ENCODE peak calls at places on chromosomes 6 and 20, in five cellular contexts. N, S, G, U and O are unnamed samples.

GRCh38 chr6:139759086-139759485 is 384.6 kb upstream of the CITED2 start:
- DNase-seq in G (no peak), U (no peak), N (no peak), S (no peak), O (no peak)

GRCh38 chr20:7696311-7696710 is 243.9 kb downstream of the HAO1 start:
- DNase-seq in G (peak), N (peak), S (no peak), U (no peak), O (no peak)

GRCh38 chr6:40355532-40355931 is 231.6 kb downstream of the LRFN2 start:
- DNase-seq in S (no peak), G (no peak), N (no peak), U (no peak), O (no peak)

GRCh38 chr20:50215101-50215500 is 24.5 kb downstream of the CEBPB start:
- DNase-seq in N (no peak), S (no peak), G (no peak), U (no peak), O (no peak)

GRCh38 chr6:149915970-149916865 is 6.7 kb downstream of the RAET1G start:
- DNase-seq in S (no peak), G (no peak), N (no peak), U (no peak), O (no peak)

GRCh38 chr6:45816674-45817297 is 198.9 kb downstream of the CLIC5 start:
- DNase-seq in S (no peak), N (no peak), U (no peak), G (no peak), O (no peak)

GRCh38 chr20:13778827-13779226 is 5.9 kb downstream of the ESF1 start:
- DNase-seq in G (no peak), U (no peak), S (no peak), N (no peak), O (no peak)

GRCh38 chr6:157762636-157763035 is 60.4 kb upstream of the SNX9 start:
- DNase-seq in G (no peak), S (no peak), N (no peak), U (no peak), O (no peak)

GRCh38 chr20:11676618-11677289 is 240.9 kb upstream of the BTBD3 start:
- DNase-seq in U (peak), N (peak), S (no peak), G (peak), O (peak)

GRCh38 chr20:17734374-17734773 is 34.6 kb downstream of the BANF2 start:
- DNase-seq in U (no peak), N (no peak), S (no peak), G (no peak), O (no peak)

GRCh38 chr6:130885392-130886192 is 58.4 kb downstream of the SMLR1 start:
- DNase-seq in U (peak), G (peak), N (peak), S (peak), O (peak)

GRCh38 chr6:46378882-46379405 is 112.3 kb downstream of the RCAN2 start:
- DNase-seq in G (no peak), N (no peak), S (no peak), U (no peak), O (no peak)

GRCh38 chr6:20554326-20554725 is 20.1 kb downstream of the CDKAL1 start:
- DNase-seq in U (no peak), G (no peak), N (no peak), S (no peak), O (no peak)

GRCh38 chr6:17096657-17097056 is 5.2 kb upstream of the STMND1 start:
- DNase-seq in N (no peak), G (no peak), S (no peak), U (no peak), O (no peak)

GRCh38 chr6:159727717-159728440 is 573 bp downstream of the WTAP start:
- DNase-seq in N (no peak), U (peak), S (no peak), G (peak), O (no peak)

GRCh38 chr6:122445274-122445673 is 26.3 kb downstream of the SERINC1 start:
- DNase-seq in S (no peak), G (no peak), N (no peak), U (no peak), O (no peak)

GRCh38 chr20:1427457-1428054 is 34.7 kb upstream of the FKBP1A start:
- DNase-seq in S (no peak), U (no peak), G (no peak), N (no peak), O (no peak)

GRCh38 chr6:118712955-118713354 is 61.6 kb upstream of the CEP85L start:
- DNase-seq in N (no peak), S (no peak), G (peak), U (no peak), O (no peak)

GRCh38 chr6:43825187-43826115 is 55.4 kb downstream of the VEGFA start:
- DNase-seq in U (peak), N (no peak), S (no peak), G (no peak), O (no peak)

GRCh38 chr6:2103644-2104523 is 141.5 kb downstream of the GMDS start:
- DNase-seq in S (no peak), U (no peak), G (peak), N (peak), O (no peak)

GRCh38 chr20:44540834-44541233 is 19.0 kb upstream of the SERINC3 start:
- DNase-seq in U (no peak), N (peak), G (peak), S (no peak), O (no peak)

GRCh38 chr20:52654552-52654951 is 317.6 kb upstream of the TSHZ2 start:
- DNase-seq in S (no peak), G (no peak), N (no peak), U (no peak), O (no peak)

GRCh38 chr6:5729813-5730212 is 276.9 kb downstream of the NRN1 start:
- DNase-seq in S (no peak), U (no peak), G (no peak), N (no peak), O (no peak)

GRCh38 chr20:51095755-51096509 is 73.0 kb upstream of the KCNG1 start:
- DNase-seq in G (no peak), U (no peak), N (no peak), S (no peak), O (peak)

GRCh38 chr6:153083869-153084268 is 47.2 kb downstream of the RGS17 start:
- DNase-seq in G (peak), U (no peak), N (no peak), S (no peak), O (no peak)

GRCh38 chr6:139686308-139686707 is 311.9 kb upstream of the CITED2 start:
- DNase-seq in S (peak), U (no peak), G (no peak), N (no peak), O (no peak)

GRCh38 chr20:36833275-36834020 is 42.5 kb upstream of the TLDC2 start:
- DNase-seq in G (no peak), N (no peak), U (no peak), S (peak), O (no peak)

GRCh38 chr20:58706975-58707681 is 14.5 kb downstream of the NPEPL1 start:
- DNase-seq in N (no peak), G (no peak), S (no peak), U (no peak), O (no peak)

GRCh38 chr6:38603966-38604365 is 35.8 kb downstream of the BTBD9 start:
- DNase-seq in N (no peak), U (no peak), G (no peak), S (no peak), O (no peak)

GRCh38 chr20:25178563-25179438 is 16.7 kb upstream of the ENTPD6 start:
- DNase-seq in S (peak), G (peak), N (peak), U (peak), O (no peak)

GRCh38 chr6:112086744-112087135 is 542 bp downstream of the TUBE1 start:
- DNase-seq in N (peak), U (no peak), S (no peak), G (peak), O (no peak)

GRCh38 chr20:37111926-37112455 is 16.2 kb upstream of the RBL1 start:
- DNase-seq in S (no peak), G (no peak), U (no peak), N (no peak), O (no peak)

DNA sequence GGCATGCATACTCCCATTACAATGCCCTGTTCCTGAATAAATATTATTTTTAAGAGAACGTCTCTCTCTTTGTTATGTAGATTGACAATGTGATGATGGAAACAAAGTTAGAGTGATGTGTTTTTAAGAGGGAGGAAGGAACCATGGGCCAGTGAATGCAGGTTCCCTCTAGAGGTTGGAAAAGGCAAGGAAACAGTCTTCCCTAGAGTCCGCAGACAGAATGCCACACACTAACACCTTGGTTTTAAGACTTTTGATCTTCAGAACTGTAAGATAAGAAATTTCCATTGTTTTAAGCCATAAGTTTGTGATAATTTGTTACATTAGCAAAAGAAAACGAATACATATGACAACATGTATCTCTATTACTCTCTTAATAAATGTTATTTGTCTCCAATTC is 4.7 kb upstream of the CENPW start:
- DNase-seq in G (no peak), U (no peak), S (no peak), N (no peak), O (no peak)
- TF ChIP-seq CTCF in G (no peak), U (no peak), S (no peak), N (no peak), O (peak)

GRCh38 chr6:33297956-33298772 is 578 bp downstream of the RGL2 start:
- DNase-seq in U (peak), G (peak), N (peak), S (peak), O (no peak)
- TF ChIP-seq CTCF in U (peak), G (no peak), N (no peak), S (no peak), O (no peak)

GRCh38 chr6:42184475-42184874 is 10.3 kb downstream of the GUCA1B start:
- DNase-seq in G (no peak), S (no peak), N (no peak), U (no peak), O (no peak)
- TF ChIP-seq CTCF in G (no peak), S (no peak), N (no peak), U (no peak), O (no peak)

GRCh38 chr20:62405108-62405980 is 1.7 kb downstream of the CABLES2 start:
- DNase-seq in U (peak), N (peak), S (peak), G (peak), O (peak)
- TF ChIP-seq CTCF in U (peak), N (peak), S (peak), G (peak), O (peak)

DNA sequence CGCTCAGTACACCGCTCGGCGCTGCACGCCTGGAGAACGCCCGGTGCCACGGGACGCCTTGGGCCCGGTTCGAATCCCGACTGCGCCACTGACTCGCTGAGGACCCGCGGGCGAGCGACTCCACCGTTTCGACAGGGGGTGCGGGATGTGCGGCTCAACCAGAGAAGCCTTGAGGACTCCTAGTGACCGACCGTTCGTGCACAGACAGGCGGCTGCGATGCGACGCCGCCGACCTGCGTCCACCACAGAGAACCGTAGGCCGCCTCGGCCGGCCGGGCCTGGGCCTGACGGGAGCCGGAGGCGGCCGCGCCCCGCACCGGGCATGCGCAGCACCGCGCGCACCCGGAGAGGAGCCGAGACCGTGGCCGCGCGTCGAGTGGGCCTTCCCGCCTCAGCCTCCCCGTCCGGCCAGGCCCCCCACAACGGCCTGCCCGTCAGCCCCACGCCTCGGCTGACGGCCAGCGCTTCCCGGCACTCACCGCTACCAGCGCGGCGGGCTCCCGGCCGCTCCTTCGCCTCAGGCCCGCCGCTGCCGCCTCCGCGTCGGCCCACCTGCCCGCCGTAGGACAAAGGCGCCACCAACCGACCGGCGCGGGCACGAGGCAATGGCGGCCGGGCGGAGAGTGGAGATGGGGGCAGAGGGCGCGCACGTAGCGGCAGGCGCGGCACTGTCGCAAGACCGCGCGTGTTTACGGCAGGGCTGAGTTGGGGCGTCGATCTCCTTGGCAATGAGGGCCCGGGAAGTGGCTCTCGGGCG is at the start of gene NCOA5:
- DNase-seq in N (peak), U (peak), S (peak), G (peak), O (peak)
- TF ChIP-seq CTCF in N (peak), U (peak), S (peak), G (peak), O (no peak)

GRCh38 chr6:105107207-105107606 is 72.6 kb downstream of the POPDC3 start:
- DNase-seq in U (no peak), S (no peak), G (no peak), N (no peak), O (no peak)
- TF ChIP-seq CTCF in U (no peak), S (no peak), G (no peak), N (no peak), O (no peak)

GRCh38 chr6:33000053-33000452 is 9.3 kb downstream of the HLA-DOA start:
- DNase-seq in G (peak), S (no peak), N (no peak), U (peak), O (no peak)
- TF ChIP-seq CTCF in G (peak), S (no peak), N (no peak), U (no peak), O (peak)

DNA sequence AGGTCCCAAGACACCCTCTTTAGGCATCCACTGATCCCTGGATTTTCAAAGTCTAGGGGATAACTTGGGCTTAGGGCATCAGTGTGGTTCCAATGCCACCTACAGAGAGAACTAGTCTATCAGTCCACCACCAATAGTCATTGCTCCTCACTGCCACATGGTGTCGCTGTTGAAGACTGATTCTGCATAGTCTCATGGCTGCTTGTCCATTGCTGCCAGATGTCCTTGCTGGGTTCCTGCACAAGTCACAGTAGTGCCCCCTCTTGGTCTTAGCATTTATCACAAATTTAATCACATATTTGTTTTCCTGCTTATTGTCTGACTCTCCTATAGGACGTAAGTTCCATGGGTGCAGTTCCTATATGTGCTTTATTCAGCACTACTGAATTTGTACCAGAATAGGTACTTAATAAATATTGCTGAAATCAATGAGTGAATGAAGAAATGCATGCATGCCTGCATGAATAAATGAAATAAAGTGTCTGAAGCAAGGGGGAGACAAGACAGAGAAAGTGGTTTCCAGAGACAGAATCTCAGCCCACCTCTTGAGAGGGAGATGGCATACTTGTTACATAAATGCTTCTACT is 45.9 kb upstream of the RALY start:
- DNase-seq in N (peak), S (no peak), U (peak), G (peak), O (peak)
- TF ChIP-seq CTCF in N (no peak), S (peak), U (peak), G (peak), O (peak)

GRCh38 chr6:126531273-126531672 is 191.4 kb downstream of the CENPW start:
- DNase-seq in G (peak), U (no peak), N (no peak), S (no peak), O (no peak)

GRCh38 chr6:126530777-126531176 is 190.9 kb downstream of the CENPW start:
- DNase-seq in S (no peak), G (no peak), U (no peak), N (no peak), O (no peak)

GRCh38 chr6:126527016-126527606 is 187.2 kb downstream of the CENPW start:
- DNase-seq in S (no peak), N (no peak), U (no peak), G (no peak), O (no peak)

GRCh38 chr6:126531840-126532239 is 191.9 kb downstream of the CENPW start:
- DNase-seq in S (no peak), U (no peak), G (peak), N (no peak), O (no peak)

GRCh38 chr6:126529605-126530004 is 189.7 kb downstream of the CENPW start:
- DNase-seq in U (no peak), S (no peak), G (no peak), N (no peak), O (no peak)
- TF ChIP-seq CTCF in U (no peak), S (no peak), G (no peak), N (no peak), O (no peak)

GRCh38 chr6:142384455-142385332 is 82.9 kb downstream of the ADGRG6 start:
- DNase-seq in U (no peak), G (no peak), S (no peak), N (no peak), O (no peak)

GRCh38 chr6:142386657-142387056 is 84.8 kb downstream of the ADGRG6 start:
- DNase-seq in U (no peak), S (no peak), G (no peak), N (no peak), O (no peak)

GRCh38 chr6:142385352-142385751 is 83.5 kb downstream of the ADGRG6 start:
- DNase-seq in U (no peak), G (peak), N (no peak), S (no peak), O (no peak)

DNA sequence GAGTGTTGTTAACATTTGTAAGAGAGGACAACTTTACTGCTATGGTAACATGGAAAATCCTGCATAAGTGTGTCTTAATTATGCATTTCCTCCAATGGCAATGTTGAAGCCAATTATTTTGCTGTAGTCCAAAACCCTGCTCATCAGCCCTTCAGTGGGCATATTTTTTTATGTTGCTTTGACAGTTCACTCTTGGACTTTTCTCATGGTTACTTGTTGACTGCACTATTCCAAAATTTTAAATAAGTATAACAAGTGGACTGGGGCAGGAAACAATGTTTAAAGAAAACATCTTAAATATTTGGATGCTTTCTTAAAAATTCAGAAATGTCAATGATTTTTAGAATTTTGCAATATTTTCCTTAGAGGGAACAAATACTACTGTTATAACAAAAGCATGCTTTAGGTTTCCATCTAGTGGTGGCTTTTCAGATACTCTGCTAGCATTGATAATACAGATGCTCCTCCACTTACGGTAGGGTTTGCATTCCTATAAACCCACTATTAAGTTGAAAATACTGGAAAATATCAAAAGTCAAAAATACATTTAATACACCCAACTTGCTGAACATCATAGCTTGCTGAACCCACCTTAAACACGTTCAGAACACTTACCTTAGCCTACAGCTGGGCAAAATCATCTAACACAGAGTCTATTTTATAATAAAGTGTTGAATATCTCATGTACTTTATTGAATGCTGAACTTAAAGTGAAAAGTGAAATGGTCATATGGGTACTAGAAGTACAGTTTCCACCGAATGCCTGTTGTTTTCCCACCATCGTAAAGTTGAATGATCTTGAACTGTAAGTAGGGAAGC is 86.4 kb downstream of the ADGRG6 start:
- DNase-seq in U (no peak), G (peak), N (peak), S (no peak), O (no peak)
- TF ChIP-seq CTCF in U (peak), G (peak), N (peak), S (peak), O (peak)